ENCODE peak calls at places on chromosomes 6 and 20, in seven cellular contexts. P is HL-60; Y is activated naive CD8-positive, alpha-beta T cell treated with anti-CD3 and anti-CD28 coated beads, Interleukin-2, amount 50 U/mL, for 24 hours; C is fibroblast of gingiva; B is GM03348; Z is dorsolateral prefrontal cortex; A is adipocyte. M is an unnamed sample.
A peak's percentile ranks its signal among the peaks of the same experiment; 100 is the strongest.

GRCh38 chr6:80403365-80403764 is 296.9 kb downstream of the BCKDHB start:
- DNase-seq in P (no peak), Y (no peak), C (no peak), B (no peak), Z (no peak), A (no peak), M (no peak)

GRCh38 chr6:105424177-105424783 is 21.4 kb upstream of the PREP start:
- DNase-seq in P (peak; percentile 50), Y (peak; percentile 65), C (peak; percentile 35), B (peak; percentile 72), Z (no peak), A (peak; percentile 79), M (peak; percentile 19)

GRCh38 chr6:37008484-37009186 is 3.2 kb downstream of the FGD2 start:
- DNase-seq in P (no peak), Y (no peak), C (no peak), B (no peak), Z (no peak), A (no peak), M (no peak)

GRCh38 chr6:100673641-100674040 is 207.5 kb downstream of the ASCC3 start:
- DNase-seq in P (no peak), Y (no peak), C (no peak), B (no peak), Z (no peak), A (no peak), M (no peak)

GRCh38 chr6:8940356-8940755 is 505.0 kb upstream of the SLC35B3 start:
- DNase-seq in P (no peak), Y (no peak), C (no peak), B (no peak), Z (no peak), A (no peak), M (peak; percentile 56)

GRCh38 chr6:78101387-78101786 is 448.5 kb downstream of the MEI4 start:
- DNase-seq in P (no peak), Y (no peak), C (no peak), B (no peak), Z (no peak), A (no peak), M (no peak)

GRCh38 chr20:61833807-61834610 is 231.7 kb downstream of the TAF4 start:
- DNase-seq in P (no peak), Y (no peak), C (no peak), B (no peak), Z (no peak), A (no peak), M (no peak)

GRCh38 chr20:56003111-56003800 is 2.1 kb downstream of the CBLN4 start:
- DNase-seq in P (no peak), Y (no peak), C (no peak), B (no peak), Z (peak; percentile 39), A (no peak), M (no peak)

GRCh38 chr6:88177961-88178464 is 11.9 kb upstream of the CNR1 start:
- DNase-seq in P (no peak), Y (no peak), C (peak; percentile 54), B (no peak), Z (no peak), A (no peak), M (no peak)

GRCh38 chr6:169189227-169189626 is 64.4 kb downstream of the THBS2 start:
- DNase-seq in P (no peak), Y (no peak), C (no peak), B (no peak), Z (no peak), A (no peak), M (peak; percentile 68)

GRCh38 chr6:134357110-134357509 is 39.2 kb upstream of the SGK1 start:
- DNase-seq in P (no peak), Y (no peak), C (no peak), B (no peak), Z (no peak), A (no peak), M (no peak)

M was measured in NCI-H146.